ENCODE peak calls at places on chromosome 20, in four cellular contexts. E is lower lobe of right lung; H is K562; P is CD8-positive, alpha-beta T cell. Y is an unnamed sample.

GRCh38 chr20:31848088-31848999 is 2.9 kb upstream of the FOXS1 start:
- DNase-seq in P (no peak), E (no peak), H (peak), Y (no peak)

GRCh38 chr20:41046716-41047115 is 18.1 kb downstream of the TOP1 start:
- DNase-seq in H (peak), E (no peak), P (no peak), Y (no peak)

GRCh38 chr20:63915471-63915870 is 20.5 kb downstream of the DNAJC5 start:
- DNase-seq in H (no peak), P (no peak), E (no peak), Y (no peak)

GRCh38 chr20:25044660-25045342 is 13.1 kb downstream of the ACSS1 start:
- DNase-seq in P (no peak), E (peak), H (no peak), Y (no peak)

GRCh38 chr20:6994452-6994851 is 227.0 kb downstream of the BMP2 start:
- DNase-seq in H (no peak), P (no peak), E (no peak), Y (no peak)

GRCh38 chr20:49636447-49636846 is 68.5 kb upstream of the PTGIS start:
- DNase-seq in E (peak), H (no peak), P (no peak), Y (no peak)

GRCh38 chr20:21129861-21130260 is 4.0 kb downstream of the KIZ start:
- DNase-seq in H (peak), E (no peak), P (no peak), Y (no peak)

GRCh38 chr20:31833931-31834521 is 11.4 kb downstream of the FOXS1 start:
- DNase-seq in H (no peak), P (no peak), E (no peak), Y (no peak)

GRCh38 chr20:43191143-43191542 is 1.4 kb upstream of the PTPRT start:
- DNase-seq in P (no peak), E (no peak), H (no peak), Y (no peak)

GRCh38 chr20:5996765-5997164 is 46.3 kb downstream of the MCM8 start:
- DNase-seq in E (no peak), P (peak), H (no peak), Y (peak)

GRCh38 chr20:16350465-16350864 is 222.8 kb downstream of the KIF16B start:
- DNase-seq in H (no peak), P (no peak), E (no peak), Y (no peak)

GRCh38 chr20:46998497-46999190 is 104.0 kb downstream of the EYA2 start:
- DNase-seq in H (peak), P (no peak), E (no peak), Y (no peak)
- H3K27ac ChIP-seq in H (no peak), P (no peak), E (no peak), Y (no peak)

GRCh38 chr20:34708621-34709043 is 4.5 kb downstream of the TP53INP2 start:
- DNase-seq in E (peak), P (peak), H (peak), Y (peak)
- TF ChIP-seq CTCF in E (peak), P (peak), H (peak), Y (peak)

DNA sequence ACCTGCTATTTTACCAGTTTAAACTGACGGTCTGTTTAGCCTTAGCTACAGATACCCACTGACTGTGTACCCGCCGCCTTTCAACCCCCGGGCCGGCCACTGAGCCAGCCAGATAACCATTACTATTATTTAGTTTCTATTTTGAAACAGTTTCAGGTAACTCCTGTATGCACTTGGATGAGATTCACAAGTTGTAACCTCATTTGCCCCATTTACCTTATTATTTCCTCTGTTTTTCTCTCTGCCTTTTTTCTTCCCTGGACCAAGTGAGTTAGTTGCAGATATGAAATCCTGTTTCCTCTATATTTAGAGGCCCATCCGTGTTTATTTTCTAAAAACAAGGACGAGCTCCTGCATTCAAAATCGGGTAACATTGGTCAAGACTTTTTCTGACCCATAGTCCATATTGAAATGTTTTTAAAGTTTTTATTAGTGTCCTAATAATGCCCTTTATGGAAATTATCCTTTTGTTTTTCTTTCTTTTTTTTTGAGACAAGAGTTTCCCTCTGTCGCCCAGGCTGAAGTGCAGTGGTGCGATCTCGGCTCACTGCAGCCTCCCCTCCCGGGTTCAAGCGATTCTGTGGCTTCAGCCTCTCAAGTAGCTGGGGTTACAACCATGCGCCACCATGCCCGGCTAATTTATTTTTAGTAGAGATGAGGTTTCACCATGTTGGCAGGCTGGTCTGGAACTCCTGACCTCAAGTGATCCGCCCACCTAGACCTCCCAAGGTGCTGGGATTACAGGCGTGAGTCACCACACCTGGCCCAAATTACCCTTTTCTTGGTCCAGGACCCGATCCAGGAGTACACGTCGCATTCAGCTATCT is 767 bp downstream of the AP5S1 start:
- DNase-seq in P (no peak), H (no peak), E (no peak), Y (no peak)
- H3K27ac ChIP-seq in P (peak), H (peak), E (peak), Y (peak)

DNA sequence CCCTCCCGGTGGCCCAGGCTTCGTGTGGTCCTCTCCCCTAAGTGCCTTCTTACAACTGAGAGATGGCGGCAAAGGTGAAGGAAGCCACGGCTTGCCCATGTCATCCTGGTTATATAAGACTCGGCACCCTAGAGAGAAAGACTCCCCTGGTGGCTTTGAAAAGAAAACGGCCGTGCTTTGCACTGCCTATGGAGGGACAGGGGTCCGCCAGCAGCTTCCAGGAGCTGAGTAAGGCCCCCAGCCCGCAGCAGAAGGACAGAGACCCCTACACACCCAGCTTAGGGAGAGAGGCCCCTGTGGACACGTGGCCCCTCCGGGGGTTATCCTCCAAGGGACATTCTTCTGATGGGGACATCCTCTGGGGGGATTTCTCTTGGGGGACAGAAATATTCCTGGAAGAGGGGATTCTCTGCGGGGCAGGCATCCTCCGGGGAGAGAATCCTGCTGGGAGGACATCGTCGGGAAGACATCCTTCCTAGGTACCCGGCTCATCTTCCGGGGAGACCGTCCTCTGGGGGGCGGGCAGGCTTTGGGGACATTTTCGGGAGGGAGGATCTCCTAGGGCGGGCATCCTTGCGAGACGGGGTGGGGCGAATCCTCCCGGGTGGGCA is 509 bp upstream of the OGFR start:
- DNase-seq in H (peak), E (no peak), P (peak), Y (no peak)
- TF ChIP-seq CTCF in H (no peak), E (no peak), P (peak), Y (peak)

DNA sequence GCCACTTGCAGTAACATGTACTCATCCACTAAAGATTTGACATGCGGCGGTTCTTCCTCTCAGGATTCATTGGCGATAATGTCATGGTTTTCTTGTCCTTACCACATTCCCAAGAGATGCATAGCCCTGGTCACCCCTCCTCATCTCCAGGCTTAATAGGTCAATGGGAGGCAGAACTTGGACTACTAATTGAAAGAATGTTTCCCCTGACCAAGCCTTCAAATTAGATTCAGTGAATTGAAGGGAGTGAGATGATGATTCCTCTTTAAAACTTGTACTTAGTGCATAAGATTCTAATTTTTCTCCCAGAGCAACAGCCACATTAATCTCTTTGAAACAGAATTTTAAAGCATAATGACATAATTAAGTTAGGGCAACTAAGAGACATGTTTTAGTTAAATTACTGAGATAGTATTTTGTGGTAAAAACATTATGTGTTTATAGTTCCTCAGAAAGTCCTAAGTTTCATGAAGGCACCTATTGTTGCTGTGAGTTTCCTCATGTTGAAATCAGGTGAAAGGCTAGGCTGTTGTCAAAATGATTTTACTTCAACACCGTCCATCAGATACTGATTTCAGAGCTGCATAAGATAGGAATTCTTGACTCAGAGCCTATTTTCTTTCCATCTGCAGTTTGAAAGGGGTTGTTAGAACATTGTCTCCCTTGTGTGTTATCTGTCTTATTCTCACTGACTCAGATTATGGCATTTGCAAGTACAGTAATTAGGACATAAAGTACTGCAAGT is 48.5 kb downstream of the STK4 start:
- DNase-seq in P (no peak), H (no peak), E (no peak), Y (no peak)
- H3K27ac ChIP-seq in P (no peak), H (no peak), E (no peak), Y (no peak)

GRCh38 chr20:57398231-57398821 is 7.1 kb downstream of the RBM38 start:
- DNase-seq in E (peak), P (peak), H (no peak), Y (peak)
- TF ChIP-seq CTCF in E (no peak), P (no peak), H (no peak), Y (peak)

GRCh38 chr20:10559266-10559665 is 114.5 kb downstream of the JAG1 start:
- DNase-seq in E (no peak), P (no peak), H (no peak), Y (no peak)
- H3K27ac ChIP-seq in E (no peak), P (no peak), H (no peak), Y (no peak)

GRCh38 chr20:10701607-10702006 is 27.8 kb upstream of the JAG1 start:
- DNase-seq in E (no peak), P (no peak), H (no peak), Y (no peak)
- TF ChIP-seq CTCF in E (no peak), P (no peak), H (no peak), Y (no peak)

DNA sequence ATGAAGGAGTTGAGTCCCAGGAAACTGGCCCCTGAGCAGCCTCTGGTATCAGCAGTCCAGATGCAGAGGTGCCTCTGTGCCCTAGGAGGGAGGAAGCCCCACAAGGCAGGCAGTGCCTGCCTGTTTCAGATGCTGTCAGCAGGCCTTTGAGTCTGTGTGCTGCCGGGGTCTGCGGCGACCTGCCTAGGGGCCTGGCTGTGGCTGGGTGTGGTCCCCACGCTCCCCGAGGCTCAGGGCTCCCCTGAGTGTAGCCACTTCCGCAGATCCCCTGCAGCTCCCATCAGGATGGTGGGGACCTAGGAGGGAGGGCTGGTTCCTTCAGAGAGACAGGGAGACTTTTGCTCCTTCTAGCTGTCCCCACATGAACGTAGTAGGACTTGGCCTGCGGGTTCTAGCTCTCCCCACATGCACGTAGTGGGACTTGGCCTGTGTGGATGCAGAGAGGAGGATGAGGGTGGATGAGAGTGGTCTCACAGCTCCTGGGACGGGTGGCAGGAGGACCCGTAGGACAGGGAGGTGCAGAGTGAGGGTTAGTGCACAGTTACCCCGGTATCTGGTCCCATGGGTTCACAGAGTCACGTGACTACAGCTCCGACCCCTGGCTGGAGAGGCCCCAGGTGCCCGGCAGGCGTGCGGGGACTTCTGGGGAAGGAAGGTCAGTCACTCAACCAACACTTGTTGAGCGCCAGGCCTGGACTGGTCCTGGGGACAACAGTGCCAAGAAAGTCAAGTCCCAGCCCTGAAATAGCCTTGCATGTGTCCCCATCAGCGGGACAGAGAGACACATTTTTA is 41.0 kb downstream of the CDH4 start:
- DNase-seq in P (no peak), H (no peak), E (no peak), Y (no peak)
- H3K27ac ChIP-seq in P (no peak), H (no peak), E (no peak), Y (no peak)

GRCh38 chr20:4949833-4950178 is 51.5 kb downstream of the SLC23A2 start:
- DNase-seq in E (no peak), H (no peak), P (peak), Y (no peak)
- TF ChIP-seq CTCF in E (peak), H (peak), P (no peak), Y (no peak)

Y was measured in DND-41.